ENCODE peak calls at places on chromosomes 5 and 9, in nine cellular contexts. X is left lobe of liver, Y is RPMI8226, W is choroid plexus epithelial cell, B is T-helper 2 cell, K is breast epithelium, S is ureter, J is T-helper 17 cell, H is HCEC 1CT. Q is an unnamed sample.
A peak's percentile ranks its signal among the peaks of the same experiment; 100 is the strongest.

GRCh38 chr5:4104831-4105597 is 509.4 kb downstream of the IRX1 start:
- DNase-seq in W (no peak), B (no peak), Y (no peak), K (no peak), J (no peak), X (no peak), S (no peak), H (no peak), Q (no peak)

GRCh38 chr5:75509956-75510355 is 1.5 kb downstream of the CERT1 start:
- DNase-seq in K (no peak), J (no peak), H (peak; percentile 60), B (no peak), X (no peak), Y (no peak), S (no peak), W (peak; percentile 87), Q (peak; percentile 79)

GRCh38 chr5:11277323-11277722 is 516.3 kb upstream of the DAP start:
- DNase-seq in X (no peak), J (no peak), Y (no peak), W (no peak), K (no peak), S (no peak), H (no peak), B (no peak), Q (no peak)

GRCh38 chr5:38853753-38854470 is 8.1 kb downstream of the OSMR start:
- DNase-seq in S (no peak), X (no peak), K (no peak), H (peak; percentile 90), W (peak; percentile 80), J (no peak), Y (no peak), B (no peak), Q (peak; percentile 89)

GRCh38 chr9:113343732-113344231 is 3.7 kb upstream of the WDR31 start:
- DNase-seq in Y (peak; percentile 88), J (no peak), X (peak; percentile 85), S (peak; percentile 90), B (peak; percentile 16), K (peak; percentile 91), W (peak; percentile 67), H (no peak), Q (peak; percentile 79)

GRCh38 chr5:84384604-84385575 is at the start of gene EDIL3:
- DNase-seq in K (no peak), X (no peak), H (peak; percentile 33), B (peak; percentile 3), S (no peak), W (peak; percentile 69), J (no peak), Y (peak; percentile 25), Q (no peak)

GRCh38 chr9:131432597-131433301 is 38.9 kb downstream of the PRRC2B start:
- DNase-seq in S (no peak), Y (no peak), J (no peak), W (peak; percentile 87), B (no peak), X (no peak), K (no peak), H (peak; percentile 95), Q (peak; percentile 87)

GRCh38 chr5:11595045-11595444 is 309.2 kb downstream of the CTNND2 start:
- DNase-seq in W (no peak), B (no peak), X (no peak), J (no peak), Y (no peak), H (no peak), S (no peak), K (no peak), Q (no peak)

GRCh38 chr9:17876687-17877086 is 297.8 kb downstream of the SH3GL2 start:
- DNase-seq in X (no peak), Y (no peak), J (no peak), W (no peak), H (no peak), B (no peak), S (no peak), K (no peak), Q (no peak)

GRCh38 chr5:150153957-150154617 is 1.6 kb downstream of the PDGFRB start:
- DNase-seq in S (no peak), X (no peak), W (peak; percentile 82), J (no peak), B (peak; percentile 21), K (no peak), Y (peak; percentile 45), H (peak; percentile 63), Q (peak; percentile 82)

GRCh38 chr9:124764774-124765438 is 6.2 kb downstream of the NR6A1 start:
- DNase-seq in Y (no peak), B (no peak), H (peak; percentile 44), W (peak; percentile 57), S (no peak), K (no peak), J (no peak), X (no peak), Q (peak; percentile 37)

GRCh38 chr5:135213466-135214239 is 179.6 kb upstream of the PITX1 start:
- DNase-seq in Y (no peak), S (peak; percentile 29), K (no peak), X (no peak), H (no peak), B (no peak), J (no peak), W (no peak), Q (no peak)

GRCh38 chr5:111984044-111984443 is 227.1 kb upstream of the NREP start:
- DNase-seq in B (no peak), S (no peak), Y (no peak), W (peak; percentile 89), X (no peak), J (no peak), H (peak; percentile 22), K (no peak), Q (peak; percentile 87)

GRCh38 chr5:163342301-163342700 is 95.1 kb upstream of the CCNG1 start:
- DNase-seq in S (no peak), W (no peak), Y (no peak), B (no peak), H (no peak), K (no peak), J (no peak), X (no peak), Q (no peak)

GRCh38 chr9:16247188-16247875 is 623.1 kb downstream of the BNC2 start:
- DNase-seq in S (no peak), B (no peak), W (no peak), H (peak; percentile 85), K (no peak), Y (peak; percentile 16), X (no peak), J (no peak), Q (no peak)

GRCh38 chr9:129558063-129558550 is 62.8 kb downstream of the C9orf50 start:
- DNase-seq in K (no peak), B (no peak), S (no peak), X (no peak), Y (no peak), H (no peak), W (no peak), J (no peak), Q (no peak)

Q was measured in fibroblast of villous mesenchyme.